ENCODE peak calls at places on chromosomes 13 and 19, in seven cellular contexts. One of them, this sample, is unnamed. For H3K27me3, the result is how much of the 10 kb centered on the place peaks cover.

GRCh38 chr19:2455481-2456300 is 1.1 kb downstream of the LMNB2 start:
- DNase-seq in dorsolateral prefrontal cortex: no peak
- DNase-seq in tibial nerve: no peak
- DNase-seq in mammary epithelial cell: peak
- DNase-seq in left lung: peak
- DNase-seq in stomach: peak
- DNase-seq in CD8-positive, alpha-beta memory T cell: peak
- DNase-seq in this sample: peak

GRCh38 chr19:7897289-7897688 is 6.4 kb upstream of the MAP2K7 start:
- DNase-seq in CD8-positive, alpha-beta memory T cell: no peak
- DNase-seq in stomach: no peak
- DNase-seq in mammary epithelial cell: no peak
- DNase-seq in left lung: no peak
- DNase-seq in tibial nerve: no peak
- DNase-seq in dorsolateral prefrontal cortex: no peak
- DNase-seq in this sample: no peak

GRCh38 chr19:4582980-4583842 is 23.7 kb upstream of the SEMA6B start:
- DNase-seq in left lung: no peak
- DNase-seq in stomach: no peak
- DNase-seq in dorsolateral prefrontal cortex: no peak
- DNase-seq in mammary epithelial cell: peak
- DNase-seq in CD8-positive, alpha-beta memory T cell: no peak
- DNase-seq in tibial nerve: no peak
- DNase-seq in this sample: no peak

GRCh38 chr13:24192036-24192810 is 31.7 kb downstream of the SPATA13 start:
- DNase-seq in stomach: no peak
- DNase-seq in dorsolateral prefrontal cortex: no peak
- DNase-seq in left lung: no peak
- DNase-seq in mammary epithelial cell: no peak
- DNase-seq in CD8-positive, alpha-beta memory T cell: no peak
- DNase-seq in tibial nerve: no peak
- DNase-seq in this sample: no peak

GRCh38 chr19:5037936-5038335 is 69.0 kb downstream of the KDM4B start:
- DNase-seq in left lung: no peak
- DNase-seq in stomach: no peak
- DNase-seq in mammary epithelial cell: no peak
- DNase-seq in CD8-positive, alpha-beta memory T cell: no peak
- DNase-seq in dorsolateral prefrontal cortex: no peak
- DNase-seq in tibial nerve: no peak
- DNase-seq in this sample: peak

GRCh38 chr13:67650471-67650870 is 420.3 kb upstream of the PCDH9 start:
- DNase-seq in dorsolateral prefrontal cortex: no peak
- DNase-seq in stomach: no peak
- DNase-seq in CD8-positive, alpha-beta memory T cell: no peak
- DNase-seq in left lung: no peak
- DNase-seq in tibial nerve: no peak
- DNase-seq in mammary epithelial cell: no peak
- DNase-seq in this sample: no peak

GRCh38 chr19:5112681-5113080 is 143.8 kb downstream of the KDM4B start:
- DNase-seq in left lung: no peak
- DNase-seq in dorsolateral prefrontal cortex: no peak
- DNase-seq in stomach: no peak
- DNase-seq in tibial nerve: no peak
- DNase-seq in mammary epithelial cell: no peak
- DNase-seq in CD8-positive, alpha-beta memory T cell: no peak
- DNase-seq in this sample: no peak

GRCh38 chr19:17687857-17688784 is at the start of gene UNC13A:
- DNase-seq in mammary epithelial cell: peak
- DNase-seq in dorsolateral prefrontal cortex: peak
- DNase-seq in tibial nerve: no peak
- DNase-seq in stomach: peak
- DNase-seq in left lung: peak
- DNase-seq in CD8-positive, alpha-beta memory T cell: peak
- DNase-seq in this sample: no peak

GRCh38 chr13:20702945-20703784 is at the start of gene IL17D:
- DNase-seq in stomach: no peak
- DNase-seq in left lung: peak
- DNase-seq in mammary epithelial cell: peak
- DNase-seq in tibial nerve: no peak
- DNase-seq in CD8-positive, alpha-beta memory T cell: peak
- DNase-seq in dorsolateral prefrontal cortex: no peak
- DNase-seq in this sample: no peak

GRCh38 chr19:33828266-33829075 is 31.8 kb downstream of the KCTD15 start:
- DNase-seq in stomach: no peak
- DNase-seq in tibial nerve: no peak
- DNase-seq in dorsolateral prefrontal cortex: no peak
- DNase-seq in CD8-positive, alpha-beta memory T cell: no peak
- DNase-seq in mammary epithelial cell: no peak
- DNase-seq in left lung: no peak
- DNase-seq in this sample: no peak

GRCh38 chr13:28077231-28077630 is 23.1 kb downstream of the FLT3 start:
- DNase-seq in left lung: no peak
- DNase-seq in dorsolateral prefrontal cortex: no peak
- DNase-seq in mammary epithelial cell: no peak
- DNase-seq in tibial nerve: no peak
- DNase-seq in CD8-positive, alpha-beta memory T cell: no peak
- DNase-seq in stomach: no peak
- DNase-seq in this sample: no peak

GRCh38 chr19:16397791-16398529 is 73.3 kb downstream of the KLF2 start:
- DNase-seq in CD8-positive, alpha-beta memory T cell: no peak
- DNase-seq in dorsolateral prefrontal cortex: no peak
- DNase-seq in tibial nerve: peak
- DNase-seq in mammary epithelial cell: peak
- DNase-seq in left lung: no peak
- DNase-seq in stomach: no peak
- DNase-seq in this sample: no peak

GRCh38 chr19:13018037-13018914 is 23.0 kb downstream of the NFIX start:
- DNase-seq in left lung: peak
- DNase-seq in mammary epithelial cell: peak
- DNase-seq in dorsolateral prefrontal cortex: no peak
- DNase-seq in tibial nerve: no peak
- DNase-seq in stomach: peak
- DNase-seq in CD8-positive, alpha-beta memory T cell: no peak
- DNase-seq in this sample: no peak

GRCh38 chr19:3062165-3063105 is at the start of gene TLE5:
- DNase-seq in stomach: peak
- DNase-seq in tibial nerve: no peak
- DNase-seq in dorsolateral prefrontal cortex: peak
- DNase-seq in mammary epithelial cell: no peak
- DNase-seq in CD8-positive, alpha-beta memory T cell: peak
- DNase-seq in left lung: peak
- DNase-seq in this sample: peak

GRCh38 chr13:99145461-99145860 is 55.2 kb upstream of the UBAC2 start:
- DNase-seq in left lung: no peak
- DNase-seq in CD8-positive, alpha-beta memory T cell: no peak
- DNase-seq in tibial nerve: no peak
- DNase-seq in dorsolateral prefrontal cortex: no peak
- DNase-seq in mammary epithelial cell: no peak
- DNase-seq in stomach: no peak
- DNase-seq in this sample: no peak
- H3K27me3 ChIP-seq in left lung: under half
- H3K27me3 ChIP-seq in CD8-positive, alpha-beta memory T cell: under half
- H3K27me3 ChIP-seq in tibial nerve: under half
- H3K27me3 ChIP-seq in dorsolateral prefrontal cortex: under half
- H3K27me3 ChIP-seq in mammary epithelial cell: under half
- H3K27me3 ChIP-seq in stomach: under half
- H3K27me3 ChIP-seq in this sample: under half

GRCh38 chr19:42069619-42070293 is at the start of gene GRIK5:
- DNase-seq in stomach: no peak
- DNase-seq in dorsolateral prefrontal cortex: no peak
- DNase-seq in CD8-positive, alpha-beta memory T cell: no peak
- DNase-seq in tibial nerve: no peak
- DNase-seq in mammary epithelial cell: no peak
- DNase-seq in left lung: no peak
- DNase-seq in this sample: no peak

GRCh38 chr19:42068756-42069571 is 1.0 kb downstream of the GRIK5 start:
- DNase-seq in mammary epithelial cell: no peak
- DNase-seq in left lung: no peak
- DNase-seq in dorsolateral prefrontal cortex: no peak
- DNase-seq in tibial nerve: no peak
- DNase-seq in CD8-positive, alpha-beta memory T cell: no peak
- DNase-seq in stomach: no peak
- DNase-seq in this sample: no peak

GRCh38 chr19:42066075-42066754 is 3.8 kb downstream of the GRIK5 start:
- DNase-seq in stomach: no peak
- DNase-seq in tibial nerve: no peak
- DNase-seq in CD8-positive, alpha-beta memory T cell: no peak
- DNase-seq in left lung: no peak
- DNase-seq in dorsolateral prefrontal cortex: peak
- DNase-seq in mammary epithelial cell: no peak
- DNase-seq in this sample: no peak

GRCh38 chr19:42067315-42067888 is 2.6 kb downstream of the GRIK5 start:
- DNase-seq in CD8-positive, alpha-beta memory T cell: no peak
- DNase-seq in dorsolateral prefrontal cortex: no peak
- DNase-seq in stomach: no peak
- DNase-seq in tibial nerve: no peak
- DNase-seq in left lung: no peak
- DNase-seq in mammary epithelial cell: no peak
- DNase-seq in this sample: no peak

GRCh38 chr19:42068361-42068755 is 1.6 kb downstream of the GRIK5 start:
- DNase-seq in mammary epithelial cell: no peak
- DNase-seq in tibial nerve: no peak
- DNase-seq in stomach: no peak
- DNase-seq in left lung: no peak
- DNase-seq in dorsolateral prefrontal cortex: no peak
- DNase-seq in CD8-positive, alpha-beta memory T cell: no peak
- DNase-seq in this sample: no peak
- H3K27ac ChIP-seq in mammary epithelial cell: no peak
- H3K27ac ChIP-seq in tibial nerve: no peak
- H3K27ac ChIP-seq in stomach: no peak
- H3K27ac ChIP-seq in left lung: no peak
- H3K27ac ChIP-seq in dorsolateral prefrontal cortex: no peak
- H3K27ac ChIP-seq in CD8-positive, alpha-beta memory T cell: no peak
- H3K27ac ChIP-seq in this sample: no peak

GRCh38 chr19:38228491-38229439 is 4.7 kb upstream of the DPF1 start:
- DNase-seq in left lung: no peak
- DNase-seq in dorsolateral prefrontal cortex: peak
- DNase-seq in CD8-positive, alpha-beta memory T cell: no peak
- DNase-seq in tibial nerve: no peak
- DNase-seq in mammary epithelial cell: no peak
- DNase-seq in stomach: no peak
- DNase-seq in this sample: no peak
- H3K27me3 ChIP-seq in left lung: under half
- H3K27me3 ChIP-seq in dorsolateral prefrontal cortex: under half
- H3K27me3 ChIP-seq in CD8-positive, alpha-beta memory T cell: under half
- H3K27me3 ChIP-seq in tibial nerve: under half
- H3K27me3 ChIP-seq in mammary epithelial cell: under half
- H3K27me3 ChIP-seq in stomach: half or more
- H3K27me3 ChIP-seq in this sample: under half

GRCh38 chr19:31674503-31675186 is 325.4 kb upstream of the TSHZ3 start:
- DNase-seq in tibial nerve: no peak
- DNase-seq in mammary epithelial cell: peak
- DNase-seq in CD8-positive, alpha-beta memory T cell: no peak
- DNase-seq in dorsolateral prefrontal cortex: no peak
- DNase-seq in stomach: no peak
- DNase-seq in left lung: no peak
- DNase-seq in this sample: peak
- H3K27ac ChIP-seq in tibial nerve: no peak
- H3K27ac ChIP-seq in mammary epithelial cell: peak
- H3K27ac ChIP-seq in CD8-positive, alpha-beta memory T cell: no peak
- H3K27ac ChIP-seq in dorsolateral prefrontal cortex: no peak
- H3K27ac ChIP-seq in stomach: no peak
- H3K27ac ChIP-seq in left lung: no peak
- H3K27ac ChIP-seq in this sample: peak

DNA sequence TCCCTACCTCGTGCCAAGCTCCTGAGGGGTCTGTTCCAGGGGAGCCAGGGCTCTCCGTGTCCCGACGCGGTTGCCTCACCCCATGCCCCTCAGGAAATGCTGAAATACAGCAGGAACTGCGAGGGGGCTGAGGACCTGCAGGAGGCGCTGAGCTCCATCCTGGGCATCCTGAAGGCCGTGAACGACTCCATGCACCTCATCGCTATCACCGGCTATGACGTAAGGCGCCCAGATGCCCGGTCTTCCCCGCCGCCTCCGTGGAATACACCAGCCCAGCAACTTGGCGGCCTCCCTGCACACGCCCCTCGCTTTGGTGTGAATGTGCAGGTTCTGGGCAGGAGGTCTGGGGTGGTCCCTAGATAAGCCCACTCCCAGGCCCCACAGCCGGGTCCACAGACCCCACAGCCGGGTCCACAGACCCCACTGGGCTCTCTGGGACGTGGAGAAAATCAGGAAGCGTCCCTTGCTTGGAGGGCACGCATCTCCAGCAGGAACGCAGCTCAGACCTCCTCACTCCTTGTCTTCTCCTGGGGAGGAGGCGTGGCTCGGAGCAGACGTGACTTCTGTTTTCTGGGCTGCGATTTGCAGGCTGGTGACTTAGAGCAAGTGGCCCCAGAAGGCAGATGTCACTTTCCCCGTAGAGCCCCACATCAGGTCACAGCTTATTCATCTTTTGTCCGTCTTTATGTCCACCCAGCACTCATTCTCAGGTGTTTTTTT is 19.4 kb upstream of the F7 start:
- DNase-seq in tibial nerve: no peak
- DNase-seq in mammary epithelial cell: no peak
- DNase-seq in dorsolateral prefrontal cortex: no peak
- DNase-seq in stomach: no peak
- DNase-seq in CD8-positive, alpha-beta memory T cell: no peak
- DNase-seq in left lung: peak
- DNase-seq in this sample: no peak
- H3K27me3 ChIP-seq in tibial nerve: under half
- H3K27me3 ChIP-seq in mammary epithelial cell: under half
- H3K27me3 ChIP-seq in dorsolateral prefrontal cortex: under half
- H3K27me3 ChIP-seq in stomach: under half
- H3K27me3 ChIP-seq in CD8-positive, alpha-beta memory T cell: under half
- H3K27me3 ChIP-seq in left lung: under half
- H3K27me3 ChIP-seq in this sample: under half

GRCh38 chr19:46621191-46622117 is 3.4 kb downstream of the PTGIR start:
- DNase-seq in stomach: no peak
- DNase-seq in dorsolateral prefrontal cortex: no peak
- DNase-seq in left lung: peak
- DNase-seq in CD8-positive, alpha-beta memory T cell: no peak
- DNase-seq in mammary epithelial cell: no peak
- DNase-seq in tibial nerve: no peak
- DNase-seq in this sample: no peak
- H3K27ac ChIP-seq in stomach: peak
- H3K27ac ChIP-seq in dorsolateral prefrontal cortex: peak
- H3K27ac ChIP-seq in left lung: peak
- H3K27ac ChIP-seq in CD8-positive, alpha-beta memory T cell: no peak
- H3K27ac ChIP-seq in mammary epithelial cell: no peak
- H3K27ac ChIP-seq in tibial nerve: peak
- H3K27ac ChIP-seq in this sample: no peak